ENCODE peak calls at places on chromosomes 13 and 19, in six cellular contexts. L is cardiac muscle cell; G is naive thymus-derived CD4-positive, alpha-beta T cell; D is testis; Y is hepatocyte; M is PC-3. N is an unnamed sample.
A peak's percentile ranks its signal among the peaks of the same experiment; 100 is the strongest.

GRCh38 chr13:50829896-50830295 is 13.6 kb downstream of the DLEU7 start:
- DNase-seq in M (no peak), D (no peak), L (peak; percentile 65), G (no peak), Y (no peak), N (no peak)

GRCh38 chr13:50323440-50324070 is 308.3 kb downstream of the KCNRG start:
- DNase-seq in Y (no peak), M (peak; percentile 73), L (peak; percentile 70), G (no peak), D (no peak), N (no peak)

GRCh38 chr19:50820086-50820485 is 3.5 kb downstream of the KLK1 start:
- DNase-seq in M (no peak), G (no peak), Y (no peak), D (no peak), L (no peak), N (no peak)

GRCh38 chr13:62626771-62627170 is 1211.1 kb upstream of the PCDH20 start:
- DNase-seq in D (peak; percentile 42), Y (no peak), M (peak; percentile 10), G (no peak), L (no peak), N (peak; percentile 46)

GRCh38 chr13:29472317-29472961 is 123.0 kb downstream of the SLC7A1 start:
- DNase-seq in G (peak; percentile 20), M (peak; percentile 67), L (peak; percentile 69), D (peak; percentile 62), Y (peak; percentile 71), N (peak; percentile 60)

GRCh38 chr13:26656919-26657318 is 99.4 kb downstream of the WASF3 start:
- DNase-seq in L (peak; percentile 50), D (peak; percentile 45), Y (no peak), G (no peak), M (peak; percentile 41), N (no peak)

GRCh38 chr19:11382898-11383705 is 1.0 kb downstream of the EPOR start:
- DNase-seq in G (no peak), Y (peak; percentile 81), D (peak; percentile 57), M (peak; percentile 68), L (peak; percentile 42), N (no peak)

GRCh38 chr13:104949840-104950805 is 1585.3 kb downstream of the EFNB2 start:
- DNase-seq in L (peak; percentile 23), G (no peak), Y (no peak), D (no peak), M (peak; percentile 4), N (no peak)

GRCh38 chr19:5059191-5059579 is 90.3 kb downstream of the KDM4B start:
- DNase-seq in Y (no peak), D (no peak), G (no peak), M (no peak), L (peak; percentile 14), N (no peak)

GRCh38 chr19:1665565-1666047 is 13.2 kb upstream of the TCF3 start:
- DNase-seq in Y (no peak), M (no peak), L (no peak), D (no peak), G (no peak), N (no peak)

GRCh38 chr19:50330365-50331078 is 1.3 kb upstream of the KCNC3 start:
- DNase-seq in L (peak; percentile 75), Y (peak; percentile 95), G (peak; percentile 73), D (peak; percentile 88), M (peak; percentile 80), N (peak; percentile 87)

GRCh38 chr19:11560404-11560988 is 1.5 kb upstream of the ELOF1 start:
- DNase-seq in L (peak; percentile 81), Y (peak; percentile 81), D (peak; percentile 56), M (peak; percentile 85), G (peak; percentile 78), N (peak; percentile 86)

GRCh38 chr19:35596366-35596999 is 10.5 kb downstream of the PMIS2 start:
- DNase-seq in M (no peak), G (no peak), D (peak; percentile 70), L (peak; percentile 10), Y (no peak), N (peak; percentile 20)

GRCh38 chr19:44747739-44748425 is 626 bp upstream of the BCL3 start:
- DNase-seq in M (peak; percentile 46), L (peak; percentile 81), D (peak; percentile 77), Y (peak; percentile 72), G (peak; percentile 61), N (peak; percentile 73)

GRCh38 chr13:99626461-99627082 is 125.3 kb downstream of the TM9SF2 start:
- DNase-seq in Y (no peak), L (peak; percentile 50), D (peak; percentile 46), M (peak; percentile 68), G (no peak), N (no peak)

GRCh38 chr13:45879666-45880065 is 28.1 kb upstream of the SIAH3 start:
- DNase-seq in M (peak; percentile 41), L (no peak), G (peak; percentile 21), D (no peak), Y (peak; percentile 32), N (peak; percentile 41)

GRCh38 chr19:1287622-1288527 is 2.2 kb downstream of the EFNA2 start:
- DNase-seq in L (no peak), D (no peak), G (no peak), Y (no peak), M (no peak), N (no peak)

GRCh38 chr19:5539431-5539833 is 28.3 kb downstream of the TINCR start:
- DNase-seq in G (no peak), L (no peak), M (no peak), D (no peak), Y (no peak), N (peak; percentile 76)

GRCh38 chr13:64314286-64314685 is 2898.6 kb upstream of the PCDH20 start:
- DNase-seq in D (no peak), M (peak; percentile 74), L (peak; percentile 25), G (no peak), Y (no peak), N (no peak)

GRCh38 chr19:5078179-5078578 is 109.3 kb downstream of the KDM4B start:
- DNase-seq in Y (no peak), L (no peak), M (no peak), D (no peak), G (no peak), N (no peak)

GRCh38 chr13:26760835-26761582 is 423 bp upstream of the GPR12 start:
- DNase-seq in M (no peak), G (no peak), L (no peak), Y (no peak), D (no peak), N (no peak)

GRCh38 chr19:9967326-9967725 is 31.0 kb upstream of the OLFM2 start:
- DNase-seq in M (no peak), D (no peak), Y (no peak), G (no peak), L (peak; percentile 33), N (no peak)

GRCh38 chr19:15935167-15935702 is 906 bp upstream of the CYP4F11 start:
- DNase-seq in G (no peak), D (no peak), L (no peak), M (peak; percentile 4), Y (no peak), N (no peak)

GRCh38 chr19:31144471-31144870 is 204.8 kb downstream of the TSHZ3 start:
- DNase-seq in L (no peak), Y (no peak), M (no peak), D (no peak), G (no peak), N (no peak)

GRCh38 chr13:106477303-106477702 is 58.2 kb downstream of the EFNB2 start:
- DNase-seq in Y (no peak), G (no peak), D (no peak), M (peak; percentile 73), L (no peak), N (no peak)

DNA sequence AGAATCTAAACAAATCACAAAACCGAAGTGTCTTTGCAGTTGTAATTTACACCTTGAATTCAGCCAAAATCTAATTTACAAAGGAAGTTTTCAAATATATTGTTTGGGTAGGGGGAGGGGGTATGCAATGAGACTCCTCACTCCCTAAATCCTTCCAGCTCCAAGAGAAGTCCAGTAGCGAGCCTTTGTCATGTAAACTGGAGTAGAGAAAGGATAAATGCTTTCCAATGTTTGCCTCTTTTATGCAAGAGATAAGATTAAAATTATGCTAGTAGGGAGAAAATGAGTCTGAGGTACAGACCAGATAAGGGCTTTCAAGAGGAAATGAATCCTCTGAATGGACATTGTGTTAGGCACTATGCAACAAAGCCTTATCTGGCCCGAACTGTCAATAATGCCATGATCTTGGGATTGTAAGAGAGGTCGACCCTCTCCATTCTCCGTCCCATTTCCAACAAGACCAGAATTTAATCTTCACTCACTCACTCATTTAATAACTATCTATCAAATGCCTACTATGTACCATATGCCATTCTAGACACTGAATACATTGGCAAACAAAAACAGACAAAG is 199.2 kb downstream of the LACC1 start:
- DNase-seq in G (no peak), M (no peak), L (no peak), Y (no peak), D (no peak), N (peak; percentile 65)
- H3K4me3 ChIP-seq in G (no peak overlapping the region), M (no peak overlapping the region), L (no peak overlapping the region), Y (no peak overlapping the region), D (no peak overlapping the region), N (no peak overlapping the region)

DNA sequence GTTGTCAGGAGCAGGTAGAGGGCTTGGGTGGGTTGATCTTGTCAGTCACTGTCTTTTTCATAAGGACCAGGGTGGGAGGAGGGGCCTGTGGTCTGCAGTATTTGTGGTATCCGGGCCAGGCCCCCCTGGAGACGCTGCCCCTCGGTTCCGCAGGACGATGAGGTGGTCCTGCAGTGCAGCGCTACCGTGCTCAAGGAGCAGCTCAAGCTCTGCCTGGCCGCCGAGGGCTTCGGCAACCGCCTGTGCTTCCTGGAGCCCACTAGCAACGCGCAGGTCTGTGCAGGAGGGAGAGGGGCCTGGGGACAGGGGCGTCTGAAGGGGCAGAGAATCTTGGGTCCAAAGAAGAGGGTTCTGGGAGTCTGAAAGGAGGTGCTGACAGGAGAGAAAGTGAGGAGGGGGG is 7.1 kb downstream of the RYR1 start:
- DNase-seq in M (no peak), L (no peak), G (no peak), D (no peak), Y (no peak), N (no peak)
- H3K27me3 ChIP-seq in M (no peaks in the 10 kb centered on the region), L (no peaks in the 10 kb centered on the region), G (no peaks in the 10 kb centered on the region), D (no peaks in the 10 kb centered on the region), Y (no peaks in the 10 kb centered on the region), N (no peaks in the 10 kb centered on the region)

GRCh38 chr19:57949296-57949695 is 1.8 kb upstream of the ZNF256 start:
- DNase-seq in M (no peak), G (no peak), L (no peak), D (no peak), Y (no peak), N (no peak)
- H3K9me3 ChIP-seq in M (peaks cover 46% of the 10 kb centered on the region), G (peaks cover 36% of the 10 kb centered on the region), L (no peaks in the 10 kb centered on the region), D (no peaks in the 10 kb centered on the region), Y (no peaks in the 10 kb centered on the region), N (peaks cover 14% of the 10 kb centered on the region)

GRCh38 chr13:46894534-46894906 is 2.3 kb downstream of the HTR2A start:
- DNase-seq in L (peak; percentile 15), Y (no peak), D (no peak), G (no peak), M (peak; percentile 37), N (no peak)
- H3K4me3 ChIP-seq in L (peak overlapping the region; percentile 40), Y (no peak overlapping the region), D (peak overlapping the region; percentile 56), G (peak overlapping the region; percentile 53), M (peak overlapping the region; percentile 83), N (no peak overlapping the region)

GRCh38 chr13:98423417-98423816 is 153.5 kb downstream of the STK24 start:
- DNase-seq in G (no peak), D (no peak), M (no peak), Y (no peak), L (no peak), N (no peak)
- H3K27me3 ChIP-seq in G (no peaks in the 10 kb centered on the region), D (no peaks in the 10 kb centered on the region), M (no peaks in the 10 kb centered on the region), Y (no peaks in the 10 kb centered on the region), L (no peaks in the 10 kb centered on the region), N (no peaks in the 10 kb centered on the region)

N was measured in HAP-1.